ENCODE peak calls at places on chromosomes 7 and 10, in nine cellular contexts. M is endothelial cell; J is transverse colon; S is GM12865; L is ELR; H is activated naive CD8-positive, alpha-beta T cell treated with anti-CD3 and anti-CD28 coated beads, Interleukin-2, amount 50 U/mL, for 16 hours; O is KBM-7; Q is activated T-helper 9 cell treated with anti-CD3 and anti-CD28 coated beads, Interleukin-2, amount 50 U/mL, for 16 hours; T is nucleus accumbens. W is an unnamed sample.

GRCh38 chr7:73822319-73823173 is 8.2 kb upstream of the CLDN4 start:
- DNase-seq in J (peak), M (no peak), S (no peak), O (no peak), Q (no peak), T (no peak), L (peak), H (no peak), W (no peak)

GRCh38 chr10:129046074-129046681 is 420.9 kb upstream of the MGMT start:
- DNase-seq in L (no peak), Q (no peak), J (no peak), S (no peak), O (no peak), M (no peak), H (no peak), T (no peak), W (no peak)

GRCh38 chr10:57202356-57202755 is 841.3 kb upstream of the ZWINT start:
- DNase-seq in S (no peak), L (no peak), O (no peak), Q (no peak), T (no peak), J (no peak), H (no peak), M (no peak), W (no peak)

GRCh38 chr10:62594093-62594520 is 210.4 kb upstream of the ADO start:
- DNase-seq in S (peak), M (peak), J (peak), L (peak), O (peak), Q (peak), T (no peak), H (peak), W (peak)

GRCh38 chr7:85090919-85091567 is 95.8 kb downstream of the SEMA3D start:
- DNase-seq in T (no peak), O (no peak), M (no peak), H (no peak), J (no peak), Q (no peak), L (no peak), S (no peak), W (no peak)

GRCh38 chr10:123833170-123833850 is 58.3 kb downstream of the CPXM2 start:
- DNase-seq in L (no peak), H (no peak), Q (no peak), M (no peak), S (no peak), O (no peak), T (no peak), J (no peak), W (no peak)

GRCh38 chr10:5094265-5095205 is at the start of gene AKR1C3:
- DNase-seq in L (peak), O (peak), Q (no peak), T (no peak), M (no peak), J (no peak), S (peak), H (no peak), W (no peak)

GRCh38 chr7:2381227-2381626 is 22.2 kb upstream of the CHST12 start:
- DNase-seq in L (no peak), T (no peak), O (no peak), M (no peak), H (no peak), S (no peak), Q (no peak), J (no peak), W (no peak)

GRCh38 chr7:21338728-21339164 is 89.1 kb upstream of the SP4 start:
- DNase-seq in T (no peak), Q (peak), M (no peak), J (no peak), H (peak), O (peak), S (peak), L (no peak), W (no peak)

GRCh38 chr7:33392143-33392542 is 262.8 kb downstream of the BBS9 start:
- DNase-seq in S (no peak), T (no peak), J (no peak), O (no peak), L (no peak), M (no peak), H (no peak), Q (no peak), W (no peak)